ENCODE peak calls at places on chromosome 3, in five cellular contexts. X is HCT116, M is K562, N is H1, K is GM12878. U is an unnamed sample.

GRCh38 chr3:140062461-140062860 is 127.5 kb downstream of the CLSTN2 start:
- DNase-seq in X (no peak), M (no peak), N (no peak), K (no peak), U (no peak)

GRCh38 chr3:175088981-175089380 is 229.8 kb downstream of the NAALADL2 start:
- DNase-seq in K (no peak), X (no peak), M (no peak), N (no peak), U (no peak)

GRCh38 chr3:38254872-38255271 is 10.7 kb upstream of the SLC22A13 start:
- DNase-seq in N (no peak), M (no peak), K (no peak), X (no peak), U (no peak)

GRCh38 chr3:142210608-142211007 is 14.8 kb downstream of the GK5 start:
- DNase-seq in X (no peak), K (no peak), M (no peak), N (no peak), U (no peak)

GRCh38 chr3:69203631-69204314 is 81.4 kb upstream of the LMOD3 start:
- DNase-seq in X (no peak), M (no peak), K (no peak), N (no peak), U (no peak)

GRCh38 chr3:167162083-167162482 is 218.0 kb downstream of the ZBBX start:
- DNase-seq in M (no peak), K (no peak), X (no peak), N (no peak), U (no peak)

GRCh38 chr3:13792512-13793347 is 87.1 kb downstream of the WNT7A start:
- DNase-seq in X (no peak), K (no peak), M (no peak), N (no peak), U (no peak)

GRCh38 chr3:170565495-170565894 is 20.4 kb downstream of the SLC7A14 start:
- DNase-seq in K (no peak), N (no peak), M (no peak), X (no peak), U (no peak)

GRCh38 chr3:42120866-42121265 is 29.7 kb downstream of the TRAK1 start:
- DNase-seq in X (no peak), N (no peak), K (no peak), M (no peak), U (no peak)

GRCh38 chr3:71579934-71580318 is 3.6 kb downstream of the FOXP1 start:
- DNase-seq in M (peak; percentile 46), K (no peak), N (no peak), X (no peak), U (peak; percentile 94)

GRCh38 chr3:19149388-19149787 is 1.1 kb downstream of the KCNH8 start:
- DNase-seq in N (no peak), X (no peak), K (no peak), M (peak; percentile 19), U (no peak)

GRCh38 chr3:120039642-120040610 is 54.3 kb downstream of the GSK3B start:
- DNase-seq in N (peak; percentile 13), X (peak; percentile 3), M (peak; percentile 8), K (no peak), U (no peak)

GRCh38 chr3:115019900-115020299 is 127.2 kb downstream of the ZBTB20 start:
- DNase-seq in X (no peak), M (no peak), N (no peak), K (no peak), U (no peak)

GRCh38 chr3:136817448-136817847 is 1.5 kb upstream of the SLC35G2 start:
- DNase-seq in M (no peak), K (no peak), X (no peak), N (no peak), U (no peak)

GRCh38 chr3:173410836-173411235 is 13.3 kb downstream of the NLGN1 start:
- DNase-seq in N (no peak), X (no peak), K (no peak), M (no peak), U (no peak)

GRCh38 chr3:3639078-3639477 is 160.2 kb upstream of the LRRN1 start:
- DNase-seq in K (no peak), X (no peak), N (no peak), M (no peak), U (no peak)

GRCh38 chr3:87426916-87427315 is 150.5 kb upstream of the POU1F1 start:
- DNase-seq in M (no peak), N (no peak), X (no peak), K (no peak), U (no peak)

GRCh38 chr3:14266361-14266760 is 87.7 kb downstream of the LSM3 start:
- DNase-seq in K (no peak), X (no peak), N (no peak), M (no peak), U (no peak)

GRCh38 chr3:115785782-115786181 is 162.5 kb downstream of the GAP43 start:
- DNase-seq in K (no peak), N (no peak), M (no peak), X (no peak), U (no peak)

GRCh38 chr3:11642455-11643162 is 1.1 kb downstream of the VGLL4 start:
- DNase-seq in M (peak; percentile 73), N (no peak), X (peak; percentile 16), K (peak; percentile 73), U (peak; percentile 70)
- TF ChIP-seq SRF in M (no peak), N (no peak), X (no peak), K (no peak), U (no peak)

GRCh38 chr3:100438623-100438974 is 37.3 kb downstream of the LNP1 start:
- DNase-seq in M (no peak), X (no peak), N (no peak), K (no peak), U (no peak)
- TF ChIP-seq SRF in M (no peak), X (no peak), N (no peak), K (no peak), U (no peak)

DNA sequence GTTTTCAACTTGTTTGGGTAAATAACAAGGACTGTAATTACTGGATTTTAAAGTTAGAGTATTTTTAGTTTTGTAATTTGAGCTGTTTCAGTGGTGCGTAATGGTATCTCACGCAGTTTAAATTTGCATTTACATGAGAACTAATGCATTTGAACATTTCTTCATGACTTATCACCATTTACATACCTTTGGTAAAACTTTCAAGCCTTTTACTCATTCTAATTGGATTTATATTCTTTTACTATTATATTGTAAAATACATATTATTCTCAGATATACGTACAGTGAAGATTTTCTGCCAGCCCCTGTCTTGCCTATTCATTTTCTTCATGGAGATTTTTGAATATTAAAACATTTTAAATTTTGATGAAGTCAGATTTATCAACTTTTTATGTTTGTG is 703.8 kb downstream of the MECOM start:
- DNase-seq in X (no peak), K (no peak), M (no peak), N (no peak), U (no peak)
- TF ChIP-seq SRF in X (no peak), K (no peak), M (no peak), N (no peak), U (no peak)

DNA sequence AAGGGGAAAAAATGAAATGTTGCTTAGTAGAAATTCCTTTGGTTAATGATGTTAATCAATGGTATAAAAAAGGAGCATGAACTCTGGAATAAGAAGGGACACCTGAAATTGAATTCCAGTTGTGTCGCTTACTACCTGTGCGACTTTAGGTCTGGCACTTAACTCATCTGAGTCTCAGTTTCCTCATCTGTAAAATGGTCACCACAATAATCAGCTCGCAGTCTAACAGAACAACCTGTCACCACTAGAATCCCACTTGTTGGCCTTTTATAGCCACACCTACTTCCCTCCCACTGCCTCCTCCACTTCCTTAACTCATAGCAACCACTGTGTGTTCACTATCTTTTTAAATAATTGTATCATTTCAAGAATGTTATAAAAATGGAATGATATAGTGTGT is 2.5 kb downstream of the PLAAT1 start:
- DNase-seq in N (no peak), K (no peak), M (no peak), X (no peak), U (no peak)
- TF ChIP-seq SRF in N (no peak), K (no peak), M (no peak), X (no peak), U (no peak)

GRCh38 chr3:40627095-40627494 is 102.3 kb downstream of the ZNF621 start:
- DNase-seq in M (no peak), N (no peak), X (no peak), K (no peak), U (no peak)

GRCh38 chr3:40620151-40620550 is 95.4 kb downstream of the ZNF621 start:
- DNase-seq in X (no peak), K (no peak), M (no peak), N (no peak), U (no peak)

GRCh38 chr3:40624189-40624754 is 99.5 kb downstream of the ZNF621 start:
- DNase-seq in N (no peak), M (no peak), K (no peak), X (no peak), U (no peak)

GRCh38 chr3:40621252-40621651 is 96.5 kb downstream of the ZNF621 start:
- DNase-seq in N (no peak), K (no peak), M (no peak), X (no peak), U (no peak)

DNA sequence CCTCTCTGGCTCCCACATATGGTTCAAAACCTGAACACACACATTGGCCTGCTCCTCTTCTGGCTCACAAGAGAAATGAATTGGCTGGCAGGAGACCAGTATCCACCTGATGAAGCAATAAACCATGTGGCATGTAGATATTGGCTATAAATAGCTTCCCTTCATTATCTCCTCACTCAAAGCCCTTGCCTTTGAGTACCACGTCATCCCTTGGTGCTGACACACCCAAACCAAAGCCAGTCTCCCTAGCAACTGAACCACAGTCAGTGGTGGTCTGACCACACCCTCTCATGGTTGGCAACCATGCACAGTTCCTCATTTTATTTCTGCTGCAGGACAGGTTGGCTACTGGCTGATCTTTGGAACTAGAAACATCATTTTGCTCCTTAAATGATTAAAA is 98.8 kb downstream of the ZNF621 start:
- DNase-seq in K (peak; percentile 63), X (no peak), N (no peak), M (peak; percentile 65), U (no peak)
- TF ChIP-seq SRF in K (no peak), X (no peak), N (no peak), M (no peak), U (no peak)

U was measured in HepG2.